ENCODE peak calls at places on chromosome 1, in four cellular contexts. F is IMR-90, P is tibial nerve, R is left ventricle myocardium inferior. L is an unnamed sample. For H3K4me1, the result is how much of the 10 kb centered on the place peaks cover.

GRCh38 chr1:119347858-119348257 is 20.7 kb upstream of the HAO2 start:
- DNase-seq in F (no peak), P (no peak), R (no peak), L (no peak)

GRCh38 chr1:231357831-231358354 is 19.8 kb downstream of the SPRTN start:
- DNase-seq in F (peak), P (peak), R (no peak), L (peak)

GRCh38 chr1:15741183-15741850 is 982 bp upstream of the TMEM82 start:
- DNase-seq in F (peak), P (peak), R (peak), L (peak)

GRCh38 chr1:3714284-3714741 is 37.9 kb upstream of the CCDC27 start:
- DNase-seq in F (no peak), P (no peak), R (peak), L (peak)

GRCh38 chr1:212749924-212750535 is 41.5 kb downstream of the NSL1 start:
- DNase-seq in F (peak), P (no peak), R (no peak), L (peak)

GRCh38 chr1:56897150-56898004 is 42.8 kb downstream of the C8A start:
- DNase-seq in F (no peak), P (no peak), R (no peak), L (no peak)

GRCh38 chr1:8941906-8942305 is 3.8 kb upstream of the CA6 start:
- DNase-seq in F (peak), P (no peak), R (no peak), L (no peak)

GRCh38 chr1:89483010-89483756 is 41.4 kb upstream of the LRRC8B start:
- DNase-seq in F (peak), P (peak), R (peak), L (peak)

GRCh38 chr1:82848043-82848442 is 1047.3 kb downstream of the ADGRL2 start:
- DNase-seq in F (no peak), P (no peak), R (no peak), L (no peak)

GRCh38 chr1:3494321-3495308 is 40.1 kb downstream of the ARHGEF16 start:
- DNase-seq in F (no peak), P (no peak), R (no peak), L (no peak)

GRCh38 chr1:6126028-6126427 is 54.1 kb downstream of the CHD5 start:
- DNase-seq in F (no peak), P (no peak), R (no peak), L (no peak)

GRCh38 chr1:208501542-208501941 is 257.4 kb upstream of the PLXNA2 start:
- DNase-seq in F (no peak), P (no peak), R (no peak), L (no peak)

GRCh38 chr1:180248176-180248575 is 18.1 kb downstream of the LHX4 start:
- DNase-seq in F (no peak), P (no peak), R (no peak), L (no peak)

GRCh38 chr1:110210604-110211502 is 739 bp downstream of the KCNC4 start:
- DNase-seq in F (no peak), P (peak), R (peak), L (peak)

GRCh38 chr1:64900916-64901315 is 65.4 kb downstream of the JAK1 start:
- DNase-seq in F (no peak), P (no peak), R (no peak), L (no peak)

GRCh38 chr1:238624786-238625185 is 734.1 kb upstream of the ZP4 start:
- DNase-seq in F (peak), P (no peak), R (no peak), L (peak)

GRCh38 chr1:195717651-195718050 is 890.6 kb downstream of the KCNT2 start:
- DNase-seq in F (peak), P (no peak), R (no peak), L (no peak)
- TF ChIP-seq CTCF in F (peak), P (no peak), R (no peak), L (peak)

GRCh38 chr1:204074274-204075115 is 1.6 kb downstream of the SOX13 start:
- DNase-seq in F (peak), P (no peak), R (peak), L (peak)
- H3K4me3 ChIP-seq in F (peak), P (peak), R (peak), L (peak)

GRCh38 chr1:54378157-54378883 is 27.9 kb downstream of the SSBP3 start:
- DNase-seq in F (no peak), P (no peak), R (no peak), L (no peak)

GRCh38 chr1:54381524-54381923 is 24.7 kb downstream of the SSBP3 start:
- DNase-seq in F (no peak), P (no peak), R (no peak), L (no peak)

GRCh38 chr1:54379481-54380284 is 26.5 kb downstream of the SSBP3 start:
- DNase-seq in F (peak), P (no peak), R (peak), L (no peak)

GRCh38 chr1:54378884-54379445 is 27.2 kb downstream of the SSBP3 start:
- DNase-seq in F (no peak), P (no peak), R (no peak), L (no peak)

DNA sequence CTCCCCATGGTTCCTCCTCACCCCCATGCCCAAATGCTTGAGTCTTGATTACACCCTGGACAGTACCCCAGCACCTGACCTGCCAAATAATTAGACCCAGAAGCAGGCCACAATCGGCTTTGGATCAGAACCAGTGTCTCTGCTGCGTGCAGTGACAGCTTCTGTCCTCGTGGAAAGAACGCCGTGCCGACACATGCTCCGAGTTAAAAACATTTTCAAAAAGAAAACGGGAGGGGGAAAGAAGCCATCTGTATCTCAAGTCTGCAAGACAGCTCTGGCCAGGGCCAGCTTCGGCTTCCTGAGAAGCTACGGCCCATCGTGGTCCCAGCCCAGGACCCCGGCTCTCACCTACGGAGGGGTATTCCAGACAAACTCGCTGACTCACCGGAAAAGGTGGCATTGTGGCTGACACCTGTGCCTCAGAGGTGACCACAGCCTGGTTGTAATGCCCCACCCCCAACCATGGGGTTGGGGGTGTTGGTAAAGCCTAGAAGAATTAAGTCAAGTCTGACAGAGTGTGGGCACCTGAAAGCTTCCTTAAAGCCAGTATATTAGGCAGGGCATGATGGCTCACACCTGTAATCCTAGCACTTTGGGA is 25.8 kb downstream of the SSBP3 start:
- DNase-seq in F (no peak), P (no peak), R (no peak), L (no peak)
- H3K4me1 ChIP-seq in F (under half), P (under half), R (half or more), L (under half)

DNA sequence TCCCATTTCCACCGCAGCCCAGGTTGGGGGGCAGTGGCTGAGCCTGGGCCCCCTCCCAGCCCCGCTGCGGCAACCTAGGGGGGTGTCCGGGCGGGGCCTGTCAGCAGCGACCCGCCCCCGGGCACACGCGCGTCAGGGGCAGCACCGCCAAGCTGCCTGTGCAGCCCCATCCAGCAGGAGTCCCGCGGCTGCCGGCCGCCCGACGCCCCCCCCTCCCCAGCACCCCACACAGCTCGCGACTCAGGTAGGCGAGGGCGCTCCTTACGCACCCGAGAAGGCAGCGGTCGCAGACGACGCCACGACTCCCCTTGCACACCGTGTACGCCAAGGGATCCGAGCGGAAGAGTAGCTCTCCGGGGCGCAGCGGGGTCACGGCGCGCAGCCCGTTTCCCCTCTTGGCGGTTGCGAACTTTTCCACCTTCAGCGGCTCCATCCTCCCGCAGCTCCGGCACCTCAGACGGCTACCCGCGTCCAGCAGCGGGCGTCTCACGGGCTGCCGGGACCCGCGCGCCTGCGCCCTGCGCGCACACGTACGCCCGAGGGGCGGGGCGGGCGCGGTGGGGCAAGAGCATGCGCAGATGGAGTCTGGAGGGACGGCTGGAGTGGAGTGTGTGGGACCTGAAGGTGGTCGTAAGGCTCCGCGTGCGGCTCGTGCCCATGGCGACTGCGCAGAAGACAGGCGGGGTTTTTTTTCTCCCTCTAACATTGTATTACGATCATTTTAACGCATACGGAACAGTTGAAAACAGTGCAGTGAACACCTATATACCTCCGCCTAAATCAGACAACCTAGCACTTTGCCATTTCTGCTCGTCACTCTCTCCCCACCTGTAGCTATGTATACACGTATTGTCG is at the start of gene SMYD3:
- DNase-seq in F (peak), P (peak), R (peak), L (peak)
- TF ChIP-seq CTCF in F (peak), P (peak), R (peak), L (peak)

DNA sequence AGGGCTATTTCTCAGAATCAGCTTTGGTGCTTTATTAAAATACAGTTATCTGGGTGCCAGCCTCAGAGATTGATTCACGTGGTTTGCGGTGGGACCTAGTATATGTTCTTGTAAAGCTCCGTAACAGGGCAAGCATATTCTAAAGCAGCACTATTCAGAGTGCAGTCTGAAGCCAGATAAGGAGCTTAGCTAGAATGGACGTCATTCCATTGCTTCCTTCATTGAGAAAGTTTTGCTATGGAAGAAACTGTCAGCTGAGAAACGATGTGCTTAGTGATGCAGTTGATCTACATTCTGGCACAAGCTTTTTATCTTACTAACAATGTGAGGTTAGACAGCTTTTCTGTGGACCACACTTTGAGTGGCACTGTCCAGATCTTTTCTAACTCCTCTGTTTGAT is 26.1 kb downstream of the SLC44A3 start:
- DNase-seq in F (peak), P (no peak), R (no peak), L (no peak)
- H3K4me3 ChIP-seq in F (no peak), P (no peak), R (no peak), L (no peak)

GRCh38 chr1:94101613-94101940 is 19.4 kb downstream of the ABCA4 start:
- DNase-seq in F (peak), P (no peak), R (no peak), L (no peak)
- H3K4me1 ChIP-seq in F (under half), P (under half), R (under half), L (under half)

L was measured in BE2C.